ENCODE peak calls at places on chromosomes 3 and 15, in six cellular contexts. One of them, this sample, is unnamed.

GRCh38 chr3:132535575-132536441 is 61.3 kb upstream of the ACKR4 start:
- DNase-seq in right cardiac atrium: peak; percentile 62
- DNase-seq in GF-D8: peak; percentile 27
- DNase-seq in ovary: peak; percentile 58
- DNase-seq in activated CD4-positive, alpha-beta T cell treated with anti-CD3 and anti-CD28 coated beads, Interleukin-2, amount 50 U/mL, for 1 hour: peak; percentile 40
- DNase-seq in dermis microvascular lymphatic vessel endothelial cell: peak; percentile 82
- DNase-seq in this sample: peak; percentile 55

GRCh38 chr3:178676942-178677606 is 140.8 kb downstream of the KCNMB2 start:
- DNase-seq in right cardiac atrium: no peak
- DNase-seq in GF-D8: no peak
- DNase-seq in ovary: peak; percentile 56
- DNase-seq in activated CD4-positive, alpha-beta T cell treated with anti-CD3 and anti-CD28 coated beads, Interleukin-2, amount 50 U/mL, for 1 hour: no peak
- DNase-seq in dermis microvascular lymphatic vessel endothelial cell: no peak
- DNase-seq in this sample: no peak

GRCh38 chr3:10550705-10551104 is 45.3 kb upstream of the ATP2B2 start:
- DNase-seq in right cardiac atrium: no peak
- DNase-seq in GF-D8: no peak
- DNase-seq in ovary: no peak
- DNase-seq in activated CD4-positive, alpha-beta T cell treated with anti-CD3 and anti-CD28 coated beads, Interleukin-2, amount 50 U/mL, for 1 hour: no peak
- DNase-seq in dermis microvascular lymphatic vessel endothelial cell: no peak
- DNase-seq in this sample: no peak

GRCh38 chr3:50515565-50516047 is 12.2 kb upstream of the CACNA2D2 start:
- DNase-seq in right cardiac atrium: peak; percentile 63
- DNase-seq in GF-D8: no peak
- DNase-seq in ovary: peak; percentile 59
- DNase-seq in activated CD4-positive, alpha-beta T cell treated with anti-CD3 and anti-CD28 coated beads, Interleukin-2, amount 50 U/mL, for 1 hour: no peak
- DNase-seq in dermis microvascular lymphatic vessel endothelial cell: no peak
- DNase-seq in this sample: no peak

GRCh38 chr3:144063306-144063705 is 91.7 kb downstream of the DIPK2A start:
- DNase-seq in right cardiac atrium: no peak
- DNase-seq in GF-D8: no peak
- DNase-seq in ovary: no peak
- DNase-seq in activated CD4-positive, alpha-beta T cell treated with anti-CD3 and anti-CD28 coated beads, Interleukin-2, amount 50 U/mL, for 1 hour: no peak
- DNase-seq in dermis microvascular lymphatic vessel endothelial cell: no peak
- DNase-seq in this sample: no peak

GRCh38 chr3:77001071-77001470 is 38.8 kb upstream of the ROBO2 start:
- DNase-seq in right cardiac atrium: no peak
- DNase-seq in GF-D8: no peak
- DNase-seq in ovary: no peak
- DNase-seq in activated CD4-positive, alpha-beta T cell treated with anti-CD3 and anti-CD28 coated beads, Interleukin-2, amount 50 U/mL, for 1 hour: no peak
- DNase-seq in dermis microvascular lymphatic vessel endothelial cell: no peak
- DNase-seq in this sample: no peak

GRCh38 chr15:85412956-85413854 is 32.8 kb downstream of the AKAP13 start:
- DNase-seq in right cardiac atrium: peak; percentile 47
- DNase-seq in GF-D8: peak; percentile 66
- DNase-seq in ovary: no peak
- DNase-seq in activated CD4-positive, alpha-beta T cell treated with anti-CD3 and anti-CD28 coated beads, Interleukin-2, amount 50 U/mL, for 1 hour: peak; percentile 71
- DNase-seq in dermis microvascular lymphatic vessel endothelial cell: peak; percentile 89
- DNase-seq in this sample: peak; percentile 89

GRCh38 chr15:33067456-33067855 is 127.1 kb downstream of the FMN1 start:
- DNase-seq in right cardiac atrium: no peak
- DNase-seq in GF-D8: no peak
- DNase-seq in ovary: no peak
- DNase-seq in activated CD4-positive, alpha-beta T cell treated with anti-CD3 and anti-CD28 coated beads, Interleukin-2, amount 50 U/mL, for 1 hour: no peak
- DNase-seq in dermis microvascular lymphatic vessel endothelial cell: no peak
- DNase-seq in this sample: no peak

GRCh38 chr3:78459751-78460150 is 1308.0 kb downstream of the ROBO1 start:
- DNase-seq in right cardiac atrium: no peak
- DNase-seq in GF-D8: no peak
- DNase-seq in ovary: no peak
- DNase-seq in activated CD4-positive, alpha-beta T cell treated with anti-CD3 and anti-CD28 coated beads, Interleukin-2, amount 50 U/mL, for 1 hour: no peak
- DNase-seq in dermis microvascular lymphatic vessel endothelial cell: no peak
- DNase-seq in this sample: no peak

GRCh38 chr15:75720787-75721461 is 8.3 kb upstream of the CSPG4 start:
- DNase-seq in right cardiac atrium: peak; percentile 61
- DNase-seq in GF-D8: no peak
- DNase-seq in ovary: peak; percentile 53
- DNase-seq in activated CD4-positive, alpha-beta T cell treated with anti-CD3 and anti-CD28 coated beads, Interleukin-2, amount 50 U/mL, for 1 hour: no peak
- DNase-seq in dermis microvascular lymphatic vessel endothelial cell: no peak
- DNase-seq in this sample: peak; percentile 34

GRCh38 chr3:71397046-71397445 is 186.5 kb downstream of the FOXP1 start:
- DNase-seq in right cardiac atrium: no peak
- DNase-seq in GF-D8: peak; percentile 7
- DNase-seq in ovary: no peak
- DNase-seq in activated CD4-positive, alpha-beta T cell treated with anti-CD3 and anti-CD28 coated beads, Interleukin-2, amount 50 U/mL, for 1 hour: no peak
- DNase-seq in dermis microvascular lymphatic vessel endothelial cell: no peak
- DNase-seq in this sample: no peak

GRCh38 chr3:196541684-196542445 is 26.5 kb downstream of the WDR53 start:
- DNase-seq in right cardiac atrium: no peak
- DNase-seq in GF-D8: no peak
- DNase-seq in ovary: no peak
- DNase-seq in activated CD4-positive, alpha-beta T cell treated with anti-CD3 and anti-CD28 coated beads, Interleukin-2, amount 50 U/mL, for 1 hour: no peak
- DNase-seq in dermis microvascular lymphatic vessel endothelial cell: no peak
- DNase-seq in this sample: no peak

GRCh38 chr3:64392001-64392400 is 166.7 kb upstream of the PRICKLE2 start:
- DNase-seq in right cardiac atrium: no peak
- DNase-seq in GF-D8: no peak
- DNase-seq in ovary: no peak
- DNase-seq in activated CD4-positive, alpha-beta T cell treated with anti-CD3 and anti-CD28 coated beads, Interleukin-2, amount 50 U/mL, for 1 hour: no peak
- DNase-seq in dermis microvascular lymphatic vessel endothelial cell: no peak
- DNase-seq in this sample: no peak

GRCh38 chr3:13480340-13481318 is 523 bp downstream of the HDAC11 start:
- DNase-seq in right cardiac atrium: no peak
- DNase-seq in GF-D8: no peak
- DNase-seq in ovary: no peak
- DNase-seq in activated CD4-positive, alpha-beta T cell treated with anti-CD3 and anti-CD28 coated beads, Interleukin-2, amount 50 U/mL, for 1 hour: peak; percentile 22
- DNase-seq in dermis microvascular lymphatic vessel endothelial cell: no peak
- DNase-seq in this sample: no peak

GRCh38 chr15:61197187-61197586 is 31.9 kb downstream of the RORA start:
- DNase-seq in right cardiac atrium: no peak
- DNase-seq in GF-D8: no peak
- DNase-seq in ovary: no peak
- DNase-seq in activated CD4-positive, alpha-beta T cell treated with anti-CD3 and anti-CD28 coated beads, Interleukin-2, amount 50 U/mL, for 1 hour: no peak
- DNase-seq in dermis microvascular lymphatic vessel endothelial cell: no peak
- DNase-seq in this sample: no peak

GRCh38 chr15:39016706-39017105 is 452.1 kb upstream of the RASGRP1 start:
- DNase-seq in right cardiac atrium: no peak
- DNase-seq in GF-D8: no peak
- DNase-seq in ovary: no peak
- DNase-seq in activated CD4-positive, alpha-beta T cell treated with anti-CD3 and anti-CD28 coated beads, Interleukin-2, amount 50 U/mL, for 1 hour: no peak
- DNase-seq in dermis microvascular lymphatic vessel endothelial cell: no peak
- DNase-seq in this sample: peak; percentile 5

GRCh38 chr15:92909131-92909781 is 9.1 kb downstream of the CHD2 start:
- DNase-seq in right cardiac atrium: no peak
- DNase-seq in GF-D8: no peak
- DNase-seq in ovary: no peak
- DNase-seq in activated CD4-positive, alpha-beta T cell treated with anti-CD3 and anti-CD28 coated beads, Interleukin-2, amount 50 U/mL, for 1 hour: no peak
- DNase-seq in dermis microvascular lymphatic vessel endothelial cell: no peak
- DNase-seq in this sample: peak; percentile 90

GRCh38 chr3:49466047-49466446 is 4.0 kb upstream of the DAG1 start:
- DNase-seq in right cardiac atrium: no peak
- DNase-seq in GF-D8: no peak
- DNase-seq in ovary: no peak
- DNase-seq in activated CD4-positive, alpha-beta T cell treated with anti-CD3 and anti-CD28 coated beads, Interleukin-2, amount 50 U/mL, for 1 hour: no peak
- DNase-seq in dermis microvascular lymphatic vessel endothelial cell: no peak
- DNase-seq in this sample: no peak

GRCh38 chr15:82122754-82123400 is 77.1 kb upstream of the MEX3B start:
- DNase-seq in right cardiac atrium: peak; percentile 25
- DNase-seq in GF-D8: no peak
- DNase-seq in ovary: peak; percentile 68
- DNase-seq in activated CD4-positive, alpha-beta T cell treated with anti-CD3 and anti-CD28 coated beads, Interleukin-2, amount 50 U/mL, for 1 hour: no peak
- DNase-seq in dermis microvascular lymphatic vessel endothelial cell: no peak
- DNase-seq in this sample: peak; percentile 91

GRCh38 chr15:92653836-92654524 is 1.6 kb downstream of the FAM174B start:
- DNase-seq in right cardiac atrium: no peak
- DNase-seq in GF-D8: no peak
- DNase-seq in ovary: no peak
- DNase-seq in activated CD4-positive, alpha-beta T cell treated with anti-CD3 and anti-CD28 coated beads, Interleukin-2, amount 50 U/mL, for 1 hour: no peak
- DNase-seq in dermis microvascular lymphatic vessel endothelial cell: peak; percentile 89
- DNase-seq in this sample: no peak

GRCh38 chr3:167716920-167717319 is 17.8 kb downstream of the PDCD10 start:
- DNase-seq in right cardiac atrium: no peak
- DNase-seq in GF-D8: no peak
- DNase-seq in ovary: no peak
- DNase-seq in activated CD4-positive, alpha-beta T cell treated with anti-CD3 and anti-CD28 coated beads, Interleukin-2, amount 50 U/mL, for 1 hour: no peak
- DNase-seq in dermis microvascular lymphatic vessel endothelial cell: no peak
- DNase-seq in this sample: no peak

GRCh38 chr3:170961616-170962400 is 53.4 kb upstream of the EIF5A2 start:
- DNase-seq in right cardiac atrium: no peak
- DNase-seq in GF-D8: no peak
- DNase-seq in ovary: no peak
- DNase-seq in activated CD4-positive, alpha-beta T cell treated with anti-CD3 and anti-CD28 coated beads, Interleukin-2, amount 50 U/mL, for 1 hour: no peak
- DNase-seq in dermis microvascular lymphatic vessel endothelial cell: peak; percentile 38
- DNase-seq in this sample: peak; percentile 31

GRCh38 chr3:126340943-126341754 is 16.1 kb downstream of the KLF15 start:
- DNase-seq in right cardiac atrium: peak; percentile 6
- DNase-seq in GF-D8: no peak
- DNase-seq in ovary: peak; percentile 32
- DNase-seq in activated CD4-positive, alpha-beta T cell treated with anti-CD3 and anti-CD28 coated beads, Interleukin-2, amount 50 U/mL, for 1 hour: no peak
- DNase-seq in dermis microvascular lymphatic vessel endothelial cell: no peak
- DNase-seq in this sample: no peak

GRCh38 chr3:187669675-187670504 is at the start of gene SST:
- DNase-seq in right cardiac atrium: peak; percentile 45
- DNase-seq in GF-D8: no peak
- DNase-seq in ovary: peak; percentile 75
- DNase-seq in activated CD4-positive, alpha-beta T cell treated with anti-CD3 and anti-CD28 coated beads, Interleukin-2, amount 50 U/mL, for 1 hour: no peak
- DNase-seq in dermis microvascular lymphatic vessel endothelial cell: peak; percentile 5
- DNase-seq in this sample: no peak

GRCh38 chr15:42156266-42156922 is at the start of gene PLA2G4F:
- DNase-seq in right cardiac atrium: no peak
- DNase-seq in GF-D8: no peak
- DNase-seq in ovary: no peak
- DNase-seq in activated CD4-positive, alpha-beta T cell treated with anti-CD3 and anti-CD28 coated beads, Interleukin-2, amount 50 U/mL, for 1 hour: no peak
- DNase-seq in dermis microvascular lymphatic vessel endothelial cell: no peak
- DNase-seq in this sample: no peak

GRCh38 chr15:67700023-67700422 is 125.3 kb upstream of the SKOR1 start:
- DNase-seq in right cardiac atrium: no peak
- DNase-seq in GF-D8: no peak
- DNase-seq in ovary: no peak
- DNase-seq in activated CD4-positive, alpha-beta T cell treated with anti-CD3 and anti-CD28 coated beads, Interleukin-2, amount 50 U/mL, for 1 hour: no peak
- DNase-seq in dermis microvascular lymphatic vessel endothelial cell: no peak
- DNase-seq in this sample: no peak

GRCh38 chr3:116440196-116440595 is 5.1 kb downstream of the LSAMP start:
- DNase-seq in right cardiac atrium: no peak
- DNase-seq in GF-D8: no peak
- DNase-seq in ovary: no peak
- DNase-seq in activated CD4-positive, alpha-beta T cell treated with anti-CD3 and anti-CD28 coated beads, Interleukin-2, amount 50 U/mL, for 1 hour: no peak
- DNase-seq in dermis microvascular lymphatic vessel endothelial cell: no peak
- DNase-seq in this sample: no peak

GRCh38 chr3:168139947-168140346 is 44.2 kb upstream of the GOLIM4 start:
- DNase-seq in right cardiac atrium: no peak
- DNase-seq in GF-D8: no peak
- DNase-seq in ovary: no peak
- DNase-seq in activated CD4-positive, alpha-beta T cell treated with anti-CD3 and anti-CD28 coated beads, Interleukin-2, amount 50 U/mL, for 1 hour: no peak
- DNase-seq in dermis microvascular lymphatic vessel endothelial cell: no peak
- DNase-seq in this sample: no peak

GRCh38 chr3:169327969-169328368 is 335.5 kb downstream of the MECOM start:
- DNase-seq in right cardiac atrium: no peak
- DNase-seq in GF-D8: peak; percentile 49
- DNase-seq in ovary: no peak
- DNase-seq in activated CD4-positive, alpha-beta T cell treated with anti-CD3 and anti-CD28 coated beads, Interleukin-2, amount 50 U/mL, for 1 hour: no peak
- DNase-seq in dermis microvascular lymphatic vessel endothelial cell: no peak
- DNase-seq in this sample: no peak

GRCh38 chr3:111548060-111548459 is 6.1 kb downstream of the CD96 start:
- DNase-seq in right cardiac atrium: no peak
- DNase-seq in GF-D8: no peak
- DNase-seq in ovary: no peak
- DNase-seq in activated CD4-positive, alpha-beta T cell treated with anti-CD3 and anti-CD28 coated beads, Interleukin-2, amount 50 U/mL, for 1 hour: no peak
- DNase-seq in dermis microvascular lymphatic vessel endothelial cell: no peak
- DNase-seq in this sample: no peak

GRCh38 chr3:132020058-132020457 is 14.8 kb downstream of the CPNE4 start:
- DNase-seq in right cardiac atrium: no peak
- DNase-seq in GF-D8: no peak
- DNase-seq in ovary: no peak
- DNase-seq in activated CD4-positive, alpha-beta T cell treated with anti-CD3 and anti-CD28 coated beads, Interleukin-2, amount 50 U/mL, for 1 hour: no peak
- DNase-seq in dermis microvascular lymphatic vessel endothelial cell: no peak
- DNase-seq in this sample: no peak

GRCh38 chr3:13229291-13229949 is 156.2 kb upstream of the IQSEC1 start:
- DNase-seq in right cardiac atrium: no peak
- DNase-seq in GF-D8: no peak
- DNase-seq in ovary: no peak
- DNase-seq in activated CD4-positive, alpha-beta T cell treated with anti-CD3 and anti-CD28 coated beads, Interleukin-2, amount 50 U/mL, for 1 hour: no peak
- DNase-seq in dermis microvascular lymphatic vessel endothelial cell: no peak
- DNase-seq in this sample: no peak

GRCh38 chr15:98438326-98438725 is 210.0 kb upstream of the IGF1R start:
- DNase-seq in right cardiac atrium: no peak
- DNase-seq in GF-D8: no peak
- DNase-seq in ovary: no peak
- DNase-seq in activated CD4-positive, alpha-beta T cell treated with anti-CD3 and anti-CD28 coated beads, Interleukin-2, amount 50 U/mL, for 1 hour: no peak
- DNase-seq in dermis microvascular lymphatic vessel endothelial cell: no peak
- DNase-seq in this sample: no peak

GRCh38 chr3:66609660-66610547 is 109.1 kb upstream of the LRIG1 start:
- DNase-seq in right cardiac atrium: no peak
- DNase-seq in GF-D8: no peak
- DNase-seq in ovary: no peak
- DNase-seq in activated CD4-positive, alpha-beta T cell treated with anti-CD3 and anti-CD28 coated beads, Interleukin-2, amount 50 U/mL, for 1 hour: no peak
- DNase-seq in dermis microvascular lymphatic vessel endothelial cell: peak; percentile 65
- DNase-seq in this sample: peak; percentile 54

GRCh38 chr3:184945886-184946625 is 134.1 kb downstream of the VPS8 start:
- DNase-seq in right cardiac atrium: no peak
- DNase-seq in GF-D8: no peak
- DNase-seq in ovary: no peak
- DNase-seq in activated CD4-positive, alpha-beta T cell treated with anti-CD3 and anti-CD28 coated beads, Interleukin-2, amount 50 U/mL, for 1 hour: no peak
- DNase-seq in dermis microvascular lymphatic vessel endothelial cell: no peak
- DNase-seq in this sample: no peak

GRCh38 chr3:37693791-37694194 is 167.9 kb upstream of the CTDSPL start:
- DNase-seq in right cardiac atrium: no peak
- DNase-seq in GF-D8: no peak
- DNase-seq in ovary: no peak
- DNase-seq in activated CD4-positive, alpha-beta T cell treated with anti-CD3 and anti-CD28 coated beads, Interleukin-2, amount 50 U/mL, for 1 hour: no peak
- DNase-seq in dermis microvascular lymphatic vessel endothelial cell: no peak
- DNase-seq in this sample: no peak